ENCODE peak calls at places on chromosomes 1 and 21, in nine cellular contexts. One of them, this sample, is unnamed.

GRCh38 chr1:16017461-16018303 is at the start of gene HSPB7:
- DNase-seq in LoVo: no peak
- DNase-seq in NT2/D1: no peak
- DNase-seq in stimulated activated CD8-positive, alpha-beta memory T cell treated with anti-CD3 and anti-CD28 coated beads, Interleukin-4, amount 100 ng/mL, for 1 hour: no peak
- DNase-seq in adrenal gland: peak; percentile 96
- DNase-seq in MG63: peak; percentile 88
- DNase-seq in hypothalamus: peak; percentile 12
- DNase-seq in neural crest cell: no peak
- DNase-seq in GM12865: peak; percentile 34
- DNase-seq in this sample: no peak

GRCh38 chr1:204446413-204447111 is 34.9 kb upstream of the PPP1R15B start:
- DNase-seq in MG63: peak; percentile 65
- DNase-seq in hypothalamus: peak; percentile 39
- DNase-seq in GM12865: peak; percentile 85
- DNase-seq in LoVo: peak; percentile 50
- DNase-seq in NT2/D1: peak; percentile 81
- DNase-seq in adrenal gland: peak; percentile 74
- DNase-seq in neural crest cell: peak; percentile 64
- DNase-seq in stimulated activated CD8-positive, alpha-beta memory T cell treated with anti-CD3 and anti-CD28 coated beads, Interleukin-4, amount 100 ng/mL, for 1 hour: peak; percentile 52
- DNase-seq in this sample: peak; percentile 88

GRCh38 chr21:43667191-43667904 is 8.0 kb downstream of the RRP1B start:
- DNase-seq in neural crest cell: no peak
- DNase-seq in adrenal gland: no peak
- DNase-seq in stimulated activated CD8-positive, alpha-beta memory T cell treated with anti-CD3 and anti-CD28 coated beads, Interleukin-4, amount 100 ng/mL, for 1 hour: no peak
- DNase-seq in hypothalamus: no peak
- DNase-seq in LoVo: peak; percentile 27
- DNase-seq in NT2/D1: no peak
- DNase-seq in GM12865: peak; percentile 47
- DNase-seq in MG63: peak; percentile 69
- DNase-seq in this sample: no peak

GRCh38 chr1:82139751-82140468 is 339.2 kb downstream of the ADGRL2 start:
- DNase-seq in neural crest cell: no peak
- DNase-seq in stimulated activated CD8-positive, alpha-beta memory T cell treated with anti-CD3 and anti-CD28 coated beads, Interleukin-4, amount 100 ng/mL, for 1 hour: no peak
- DNase-seq in GM12865: no peak
- DNase-seq in adrenal gland: no peak
- DNase-seq in LoVo: no peak
- DNase-seq in NT2/D1: no peak
- DNase-seq in hypothalamus: no peak
- DNase-seq in MG63: no peak
- DNase-seq in this sample: no peak

GRCh38 chr1:209652873-209653401 is 712 bp upstream of the LAMB3 start:
- DNase-seq in LoVo: peak; percentile 98
- DNase-seq in GM12865: peak; percentile 49
- DNase-seq in neural crest cell: no peak
- DNase-seq in NT2/D1: peak; percentile 77
- DNase-seq in hypothalamus: peak; percentile 60
- DNase-seq in stimulated activated CD8-positive, alpha-beta memory T cell treated with anti-CD3 and anti-CD28 coated beads, Interleukin-4, amount 100 ng/mL, for 1 hour: no peak
- DNase-seq in MG63: peak; percentile 73
- DNase-seq in adrenal gland: peak; percentile 34
- DNase-seq in this sample: no peak

GRCh38 chr1:182629674-182630073 is 25.5 kb upstream of the RGS16 start:
- DNase-seq in NT2/D1: no peak
- DNase-seq in adrenal gland: no peak
- DNase-seq in GM12865: peak; percentile 61
- DNase-seq in stimulated activated CD8-positive, alpha-beta memory T cell treated with anti-CD3 and anti-CD28 coated beads, Interleukin-4, amount 100 ng/mL, for 1 hour: peak; percentile 25
- DNase-seq in hypothalamus: no peak
- DNase-seq in neural crest cell: no peak
- DNase-seq in LoVo: no peak
- DNase-seq in MG63: no peak
- DNase-seq in this sample: no peak

GRCh38 chr1:232174306-232174705 is 455.6 kb downstream of the SIPA1L2 start:
- DNase-seq in neural crest cell: no peak
- DNase-seq in hypothalamus: no peak
- DNase-seq in LoVo: no peak
- DNase-seq in adrenal gland: no peak
- DNase-seq in GM12865: no peak
- DNase-seq in MG63: no peak
- DNase-seq in NT2/D1: no peak
- DNase-seq in stimulated activated CD8-positive, alpha-beta memory T cell treated with anti-CD3 and anti-CD28 coated beads, Interleukin-4, amount 100 ng/mL, for 1 hour: no peak
- DNase-seq in this sample: no peak

GRCh38 chr1:9294910-9295636 is 2.4 kb downstream of the SPSB1 start:
- DNase-seq in neural crest cell: no peak
- DNase-seq in adrenal gland: no peak
- DNase-seq in GM12865: peak; percentile 74
- DNase-seq in LoVo: no peak
- DNase-seq in MG63: no peak
- DNase-seq in hypothalamus: no peak
- DNase-seq in NT2/D1: no peak
- DNase-seq in stimulated activated CD8-positive, alpha-beta memory T cell treated with anti-CD3 and anti-CD28 coated beads, Interleukin-4, amount 100 ng/mL, for 1 hour: no peak
- DNase-seq in this sample: peak; percentile 64

GRCh38 chr1:233946724-233947123 is 42.2 kb downstream of the SLC35F3 start:
- DNase-seq in LoVo: no peak
- DNase-seq in neural crest cell: no peak
- DNase-seq in hypothalamus: no peak
- DNase-seq in GM12865: no peak
- DNase-seq in NT2/D1: no peak
- DNase-seq in adrenal gland: no peak
- DNase-seq in MG63: no peak
- DNase-seq in stimulated activated CD8-positive, alpha-beta memory T cell treated with anti-CD3 and anti-CD28 coated beads, Interleukin-4, amount 100 ng/mL, for 1 hour: no peak
- DNase-seq in this sample: no peak

GRCh38 chr1:108646661-108647269 is 14.1 kb downstream of the HENMT1 start:
- DNase-seq in NT2/D1: no peak
- DNase-seq in MG63: peak; percentile 19
- DNase-seq in GM12865: peak; percentile 56
- DNase-seq in LoVo: peak; percentile 76
- DNase-seq in adrenal gland: peak; percentile 84
- DNase-seq in neural crest cell: no peak
- DNase-seq in hypothalamus: peak; percentile 36
- DNase-seq in stimulated activated CD8-positive, alpha-beta memory T cell treated with anti-CD3 and anti-CD28 coated beads, Interleukin-4, amount 100 ng/mL, for 1 hour: peak; percentile 69
- DNase-seq in this sample: no peak

GRCh38 chr21:43206231-43207042 is 37.6 kb downstream of the CRYAA start:
- DNase-seq in MG63: no peak
- DNase-seq in NT2/D1: no peak
- DNase-seq in adrenal gland: no peak
- DNase-seq in neural crest cell: no peak
- DNase-seq in LoVo: no peak
- DNase-seq in hypothalamus: no peak
- DNase-seq in GM12865: no peak
- DNase-seq in stimulated activated CD8-positive, alpha-beta memory T cell treated with anti-CD3 and anti-CD28 coated beads, Interleukin-4, amount 100 ng/mL, for 1 hour: no peak
- DNase-seq in this sample: no peak

GRCh38 chr1:204725821-204726448 is 40.4 kb upstream of the LRRN2 start:
- DNase-seq in stimulated activated CD8-positive, alpha-beta memory T cell treated with anti-CD3 and anti-CD28 coated beads, Interleukin-4, amount 100 ng/mL, for 1 hour: no peak
- DNase-seq in neural crest cell: no peak
- DNase-seq in hypothalamus: no peak
- DNase-seq in MG63: no peak
- DNase-seq in adrenal gland: no peak
- DNase-seq in LoVo: peak; percentile 24
- DNase-seq in GM12865: no peak
- DNase-seq in NT2/D1: no peak
- DNase-seq in this sample: no peak

GRCh38 chr1:16053781-16054502 is 10.4 kb downstream of the CLCNKB start:
- DNase-seq in neural crest cell: no peak
- DNase-seq in hypothalamus: no peak
- DNase-seq in stimulated activated CD8-positive, alpha-beta memory T cell treated with anti-CD3 and anti-CD28 coated beads, Interleukin-4, amount 100 ng/mL, for 1 hour: no peak
- DNase-seq in adrenal gland: no peak
- DNase-seq in MG63: no peak
- DNase-seq in NT2/D1: no peak
- DNase-seq in LoVo: no peak
- DNase-seq in GM12865: peak; percentile 38
- DNase-seq in this sample: no peak

GRCh38 chr1:69221492-69221990 is 346.2 kb upstream of the LRRC7 start:
- DNase-seq in NT2/D1: no peak
- DNase-seq in hypothalamus: no peak
- DNase-seq in GM12865: no peak
- DNase-seq in LoVo: no peak
- DNase-seq in neural crest cell: no peak
- DNase-seq in adrenal gland: no peak
- DNase-seq in MG63: no peak
- DNase-seq in stimulated activated CD8-positive, alpha-beta memory T cell treated with anti-CD3 and anti-CD28 coated beads, Interleukin-4, amount 100 ng/mL, for 1 hour: no peak
- DNase-seq in this sample: no peak

GRCh38 chr1:87603636-87604035 is 275.0 kb downstream of the LMO4 start:
- DNase-seq in adrenal gland: no peak
- DNase-seq in neural crest cell: no peak
- DNase-seq in stimulated activated CD8-positive, alpha-beta memory T cell treated with anti-CD3 and anti-CD28 coated beads, Interleukin-4, amount 100 ng/mL, for 1 hour: no peak
- DNase-seq in hypothalamus: no peak
- DNase-seq in MG63: no peak
- DNase-seq in GM12865: no peak
- DNase-seq in LoVo: no peak
- DNase-seq in NT2/D1: no peak
- DNase-seq in this sample: no peak

GRCh38 chr1:99527078-99527477 is 118.8 kb upstream of the PALMD start:
- DNase-seq in adrenal gland: no peak
- DNase-seq in LoVo: no peak
- DNase-seq in NT2/D1: no peak
- DNase-seq in MG63: no peak
- DNase-seq in stimulated activated CD8-positive, alpha-beta memory T cell treated with anti-CD3 and anti-CD28 coated beads, Interleukin-4, amount 100 ng/mL, for 1 hour: no peak
- DNase-seq in neural crest cell: no peak
- DNase-seq in hypothalamus: no peak
- DNase-seq in GM12865: no peak
- DNase-seq in this sample: no peak

GRCh38 chr1:206899717-206900116 is 2.5 kb downstream of the IL24 start:
- DNase-seq in NT2/D1: no peak
- DNase-seq in stimulated activated CD8-positive, alpha-beta memory T cell treated with anti-CD3 and anti-CD28 coated beads, Interleukin-4, amount 100 ng/mL, for 1 hour: no peak
- DNase-seq in adrenal gland: no peak
- DNase-seq in MG63: no peak
- DNase-seq in LoVo: no peak
- DNase-seq in neural crest cell: no peak
- DNase-seq in hypothalamus: no peak
- DNase-seq in GM12865: no peak
- DNase-seq in this sample: no peak

This sample was measured in GM10248.